ENCODE peak calls at places on chromosomes 12 and 14, in six cellular contexts. T is H1, P is HCT116, Q is HepG2, H is K562, A is GM12878. G is an unnamed sample.

GRCh38 chr12:130120012-130120805 is 42.1 kb upstream of the FZD10 start:
- DNase-seq in H (no peak), A (no peak), T (no peak), P (no peak), Q (no peak), G (no peak)

GRCh38 chr12:92312463-92312970 is 166.9 kb upstream of the BTG1 start:
- DNase-seq in Q (no peak), P (no peak), T (no peak), H (no peak), A (no peak), G (no peak)

GRCh38 chr14:103698380-103699260 is 16.6 kb downstream of the XRCC3 start:
- DNase-seq in T (no peak), P (no peak), H (no peak), A (no peak), Q (no peak), G (no peak)

GRCh38 chr12:23756416-23756815 is 193.1 kb downstream of the SOX5 start:
- DNase-seq in Q (no peak), H (no peak), P (no peak), A (no peak), T (no peak), G (no peak)

GRCh38 chr14:64060648-64061096 is 207.9 kb downstream of the SYNE2 start:
- DNase-seq in H (peak; percentile 6), P (peak; percentile 29), Q (peak; percentile 15), T (peak; percentile 82), A (no peak), G (peak; percentile 10)

GRCh38 chr14:75389679-75390078 is 38.1 kb upstream of the JDP2 start:
- DNase-seq in Q (no peak), T (no peak), P (no peak), A (no peak), H (no peak), G (no peak)

GRCh38 chr14:26606729-26607128 is 8.9 kb upstream of the NOVA1 start:
- DNase-seq in A (no peak), P (no peak), H (no peak), T (no peak), Q (no peak), G (no peak)

GRCh38 chr14:87332001-87332400 is 661.0 kb downstream of the GALC start:
- DNase-seq in H (no peak), T (no peak), P (no peak), Q (no peak), A (no peak), G (no peak)

GRCh38 chr14:106094654-106095189 is 568.3 kb downstream of the TMEM121 start:
- DNase-seq in H (no peak), T (peak; percentile 48), Q (peak; percentile 42), P (no peak), A (no peak), G (no peak)

GRCh38 chr14:81343166-81343565 is 57.0 kb downstream of the STON2 start:
- DNase-seq in Q (no peak), P (no peak), A (no peak), H (no peak), T (no peak), G (no peak)

GRCh38 chr12:12577786-12578185 is 15.1 kb upstream of the DUSP16 start:
- DNase-seq in H (no peak), T (no peak), Q (no peak), A (no peak), P (no peak), G (no peak)

GRCh38 chr12:22248079-22248478 is 86.4 kb downstream of the ST8SIA1 start:
- DNase-seq in P (no peak), Q (no peak), H (no peak), A (no peak), T (no peak), G (no peak)

GRCh38 chr14:102252834-102253801 is 51.8 kb downstream of the MOK start:
- DNase-seq in A (no peak), P (no peak), T (no peak), H (no peak), Q (no peak), G (no peak)

GRCh38 chr14:97178781-97179180 is 381.6 kb downstream of the VRK1 start:
- DNase-seq in Q (no peak), T (no peak), P (no peak), H (no peak), A (no peak), G (no peak)

GRCh38 chr14:60326274-60326673 is 77.3 kb downstream of the PPM1A start:
- DNase-seq in H (no peak), T (no peak), Q (no peak), P (no peak), A (no peak), G (no peak)

GRCh38 chr14:90483551-90483950 is 86.7 kb downstream of the CALM1 start:
- DNase-seq in T (no peak), H (no peak), P (no peak), A (no peak), Q (no peak), G (peak; percentile 14)

GRCh38 chr12:49088190-49088931 is 6.2 kb downstream of the DHH start:
- DNase-seq in Q (peak; percentile 73), P (peak; percentile 94), A (peak; percentile 44), H (peak; percentile 88), T (peak; percentile 81), G (peak; percentile 91)

GRCh38 chr12:49091056-49091835 is 3.4 kb downstream of the DHH start:
- DNase-seq in A (no peak), P (no peak), H (no peak), T (peak; percentile 63), Q (no peak), G (no peak)

GRCh38 chr12:49091836-49092085 is 2.8 kb downstream of the DHH start:
- DNase-seq in T (no peak), H (no peak), Q (no peak), A (no peak), P (no peak), G (no peak)

GRCh38 chr12:49088932-49089330 is 5.7 kb downstream of the DHH start:
- DNase-seq in P (no peak), Q (no peak), A (no peak), H (no peak), T (peak; percentile 47), G (no peak)

DNA sequence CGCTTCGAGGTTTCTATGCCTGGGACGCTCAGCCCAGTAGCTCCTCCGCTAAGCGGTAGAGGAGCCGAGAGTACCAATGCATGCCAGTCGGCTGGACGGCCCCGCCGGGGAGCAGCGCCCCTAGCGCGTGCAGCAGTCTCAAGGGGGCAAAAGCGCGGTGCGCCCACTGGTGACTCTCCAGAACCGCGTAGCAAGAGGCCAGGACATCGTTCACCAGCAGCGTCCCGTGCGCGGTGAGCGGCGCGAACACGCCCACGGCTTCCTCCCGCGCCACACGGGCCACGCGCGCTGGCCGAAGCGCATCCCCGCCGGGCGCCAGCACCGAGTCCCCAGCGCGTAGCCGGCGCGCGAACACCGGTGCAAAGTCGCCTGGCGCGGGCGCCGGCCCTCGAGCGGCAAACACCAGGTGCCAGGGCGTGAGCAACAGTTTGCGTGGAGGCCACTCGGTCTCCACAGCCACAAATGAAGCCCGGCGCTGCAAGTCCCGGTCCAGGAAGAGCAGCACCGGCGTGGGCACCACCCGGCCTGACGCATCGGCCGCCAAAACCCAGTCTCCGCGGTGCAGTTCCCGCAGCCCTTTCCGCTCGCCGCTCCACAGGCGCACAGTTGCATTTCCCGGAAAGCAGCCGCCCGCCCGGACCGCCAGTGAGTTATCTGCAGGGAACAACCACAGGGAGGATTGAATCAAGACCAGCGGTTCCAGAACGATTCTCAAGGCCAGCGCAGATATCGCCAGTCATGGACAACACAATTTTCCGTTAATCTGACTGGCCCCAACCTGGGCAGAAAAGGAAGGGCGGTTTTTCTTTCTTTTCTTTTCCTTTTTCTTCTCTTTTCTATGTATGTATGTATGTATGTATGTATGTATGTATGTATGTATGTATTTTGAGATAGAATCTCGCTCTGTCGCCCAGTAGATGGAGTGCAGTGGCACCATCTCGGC is 4.5 kb downstream of the DHH start:
- DNase-seq in T (peak; percentile 68), Q (no peak), P (no peak), H (peak; percentile 83), A (no peak), G (peak; percentile 50)
- TF ChIP-seq EZH2 in T (peak; percentile 99), Q (peak; percentile 30), P (no peak), H (no peak), A (no peak), G (no peak)

GRCh38 chr12:120528861-120529525 is at the start of gene COQ5:
- DNase-seq in T (peak; percentile 92), Q (peak; percentile 80), A (no peak), H (peak; percentile 80), P (peak; percentile 68), G (peak; percentile 89)
- TF ChIP-seq POLR2A in T (peak; percentile 92), Q (peak; percentile 86), A (peak; percentile 97), H (peak; percentile 98), P (peak; percentile 71), G (peak; percentile 88)

DNA sequence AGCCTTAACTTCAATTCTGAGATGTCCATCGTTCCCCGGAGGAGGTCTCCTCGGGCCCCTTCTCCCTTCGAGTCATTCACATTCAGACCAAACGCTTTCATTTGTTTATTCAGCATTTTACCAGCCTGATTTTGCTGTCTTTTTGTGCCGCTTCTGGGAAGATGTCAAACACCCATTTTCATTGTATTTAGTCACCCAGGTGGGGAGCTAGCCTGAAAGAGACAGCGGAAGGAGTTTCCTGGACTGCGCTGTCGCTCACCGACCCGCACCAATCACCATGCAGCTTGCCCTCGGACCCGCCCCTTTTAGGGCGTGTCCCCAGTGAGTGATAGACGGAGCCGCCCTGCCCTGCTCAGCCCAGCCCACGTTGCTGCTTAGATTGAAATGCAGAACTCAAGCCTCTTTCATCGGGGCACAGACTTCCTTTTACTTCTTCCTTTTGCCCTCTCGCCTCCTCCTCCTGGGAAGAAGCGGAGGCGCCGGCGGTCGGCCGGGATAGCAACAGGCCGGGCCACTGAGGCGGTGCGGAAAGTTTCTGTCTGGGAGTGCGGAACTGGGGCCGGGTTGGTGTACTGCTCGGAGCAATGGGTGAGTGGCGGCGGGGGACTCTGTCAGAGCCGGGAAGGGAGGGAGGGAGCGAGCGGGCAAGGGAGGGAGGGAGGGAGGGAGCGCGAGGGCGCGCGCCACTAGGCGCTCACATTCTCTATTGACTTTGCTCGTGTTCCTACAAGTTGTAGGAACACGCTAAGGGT is at the start of gene PAX9:
- DNase-seq in P (peak; percentile 81), Q (peak; percentile 39), H (peak; percentile 93), T (peak; percentile 96), A (peak; percentile 23), G (peak; percentile 70)
- TF ChIP-seq EZH2 in P (no peak), Q (no peak), H (no peak), T (no peak), A (no peak), G (no peak)

GRCh38 chr12:89707992-89708792 is 446 bp downstream of the ATP2B1 start:
- DNase-seq in A (no peak), H (peak; percentile 49), P (no peak), T (peak; percentile 63), Q (no peak), G (peak; percentile 16)

GRCh38 chr12:89709157-89709993 is 737 bp upstream of the ATP2B1 start:
- DNase-seq in A (peak; percentile 95), H (peak; percentile 98), T (peak; percentile 95), Q (peak; percentile 94), P (peak; percentile 97), G (peak; percentile 99)

GRCh38 chr12:89707623-89707991 is 1.0 kb downstream of the ATP2B1 start:
- DNase-seq in T (peak; percentile 55), P (no peak), Q (peak; percentile 16), A (no peak), H (peak; percentile 20), G (peak; percentile 28)

GRCh38 chr12:89709994-89710872 is 1.6 kb upstream of the ATP2B1 start:
- DNase-seq in Q (no peak), H (no peak), P (no peak), A (no peak), T (peak; percentile 83), G (no peak)

DNA sequence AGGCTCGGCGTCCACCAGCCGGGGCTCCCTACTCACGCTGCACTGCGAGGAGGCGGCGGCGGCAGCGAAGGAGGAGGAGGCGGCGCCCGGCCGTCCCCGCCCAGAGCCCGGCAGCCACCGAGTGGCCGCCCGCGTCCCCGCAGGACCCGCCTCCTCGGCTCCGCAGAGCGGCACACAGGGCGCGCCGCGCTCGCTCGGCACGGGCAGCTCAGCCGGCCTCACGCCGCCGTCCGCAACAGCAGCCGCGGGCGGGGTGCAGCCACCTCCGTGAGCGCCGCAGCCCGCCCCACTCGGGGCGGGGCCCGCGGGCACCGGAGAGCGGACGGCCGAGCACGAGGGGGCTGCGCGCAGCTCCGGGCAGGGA is at the start of gene ATP2B1:
- DNase-seq in A (peak; percentile 51), P (peak; percentile 47), T (peak; percentile 82), Q (peak; percentile 55), H (peak; percentile 88), G (peak; percentile 85)
- TF ChIP-seq POLR2A in A (peak; percentile 88), P (no peak), T (no peak), Q (no peak), H (no peak), G (peak; percentile 76)

G was measured in endothelial cell of umbilical vein.